ENCODE peak calls at places on chromosome 3, in four cellular contexts. C is stomach; G is CD4-positive, alpha-beta T cell; Z is dorsolateral prefrontal cortex. W is an unnamed sample.

GRCh38 chr3:65181397-65181871 is 493.6 kb upstream of the ADAMTS9 start:
- DNase-seq in Z (no peak), G (no peak), C (no peak), W (no peak)

GRCh38 chr3:82055792-82056191 is 294.3 kb upstream of the GBE1 start:
- DNase-seq in Z (no peak), C (no peak), G (no peak), W (no peak)

GRCh38 chr3:116394365-116394764 is 50.9 kb downstream of the LSAMP start:
- DNase-seq in Z (no peak), G (no peak), C (no peak), W (no peak)

GRCh38 chr3:46383211-46383945 is 12.6 kb downstream of the CCR5 start:
- DNase-seq in G (no peak), C (peak), Z (no peak), W (no peak)

GRCh38 chr3:99523446-99523845 is 114.9 kb upstream of the COL8A1 start:
- DNase-seq in Z (no peak), C (no peak), G (no peak), W (no peak)

GRCh38 chr3:38016410-38016809 is 13.0 kb downstream of the PLCD1 start:
- DNase-seq in G (no peak), C (no peak), Z (no peak), W (no peak)

GRCh38 chr3:56989434-56990294 is 70.8 kb upstream of the SPATA12 start:
- DNase-seq in Z (no peak), C (peak), G (no peak), W (no peak)

GRCh38 chr3:138332472-138333073 is 2.9 kb upstream of the NME9 start:
- DNase-seq in C (no peak), Z (no peak), G (no peak), W (no peak)

GRCh38 chr3:69012836-69013255 is 638 bp downstream of the EOGT start:
- DNase-seq in C (peak), Z (peak), G (peak), W (no peak)

GRCh38 chr3:160130950-160131349 is 94.3 kb upstream of the C3orf80 start:
- DNase-seq in C (no peak), G (no peak), Z (no peak), W (no peak)

GRCh38 chr3:147130461-147130860 is 275.9 kb downstream of the ZIC4 start:
- DNase-seq in Z (no peak), C (no peak), G (no peak), W (no peak)

GRCh38 chr3:133881492-133881891 is 14.2 kb downstream of the RAB6B start:
- DNase-seq in Z (no peak), G (no peak), C (no peak), W (no peak)

GRCh38 chr3:72120806-72121778 is 336.1 kb upstream of the PROK2 start:
- DNase-seq in Z (no peak), G (no peak), C (no peak), W (no peak)

GRCh38 chr3:54146383-54147239 is 24.3 kb downstream of the CACNA2D3 start:
- DNase-seq in G (no peak), Z (peak), C (peak), W (peak)

GRCh38 chr3:71652786-71653419 is 69.4 kb upstream of the FOXP1 start:
- DNase-seq in G (no peak), C (peak), Z (peak), W (no peak)

GRCh38 chr3:53581671-53582070 is 87.3 kb downstream of the CACNA1D start:
- DNase-seq in G (no peak), Z (no peak), C (no peak), W (no peak)

GRCh38 chr3:132433121-132433520 is 15.8 kb downstream of the DNAJC13 start:
- DNase-seq in Z (no peak), G (no peak), C (no peak), W (no peak)

GRCh38 chr3:47420511-47421484 is 40.0 kb downstream of the PTPN23 start:
- DNase-seq in Z (peak), G (peak), C (peak), W (peak)

GRCh38 chr3:53109190-53109589 is 21.0 kb downstream of the RFT1 start:
- DNase-seq in C (no peak), Z (no peak), G (no peak), W (peak)

GRCh38 chr3:188196232-188196990 is 42.5 kb downstream of the LPP start:
- DNase-seq in G (no peak), C (no peak), Z (no peak), W (no peak)

GRCh38 chr3:124174463-124174862 is 182.5 kb upstream of the ROPN1 start:
- DNase-seq in Z (no peak), C (no peak), G (no peak), W (no peak)

GRCh38 chr3:124178531-124178930 is 186.6 kb upstream of the ROPN1 start:
- DNase-seq in G (no peak), C (no peak), Z (no peak), W (no peak)

GRCh38 chr3:124172846-124173245 is 180.9 kb upstream of the ROPN1 start:
- DNase-seq in Z (no peak), G (no peak), C (no peak), W (no peak)

GRCh38 chr3:124174910-124175874 is 183.3 kb upstream of the ROPN1 start:
- DNase-seq in Z (no peak), C (no peak), G (no peak), W (no peak)

DNA sequence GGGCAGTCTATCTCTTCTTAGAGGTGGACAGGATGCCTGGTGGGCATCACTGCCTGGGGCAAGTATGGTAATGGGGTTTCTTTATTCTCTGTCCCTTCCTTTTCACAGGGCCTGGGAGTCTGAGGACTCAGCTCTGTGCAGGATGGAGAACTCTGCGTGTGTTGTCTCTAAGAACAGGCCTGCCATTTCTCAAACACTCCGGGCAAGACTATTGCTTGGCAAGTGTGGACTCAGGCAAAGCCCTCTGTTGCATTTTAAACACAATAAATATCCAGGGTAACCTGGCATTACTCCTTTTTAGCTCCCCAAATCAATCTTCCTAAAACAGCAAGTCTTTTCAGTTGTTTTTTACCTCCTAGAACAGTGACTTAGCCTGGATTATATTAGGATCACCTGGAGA is 185.1 kb upstream of the ROPN1 start:
- DNase-seq in Z (no peak), C (no peak), G (no peak), W (no peak)
- H3K27ac ChIP-seq in Z (no peak), C (peak), G (no peak), W (no peak)

GRCh38 chr3:144590854-144591253 is 619.2 kb downstream of the DIPK2A start:
- DNase-seq in G (no peak), Z (no peak), C (no peak), W (no peak)
- H3K27ac ChIP-seq in G (no peak), Z (no peak), C (no peak), W (no peak)

DNA sequence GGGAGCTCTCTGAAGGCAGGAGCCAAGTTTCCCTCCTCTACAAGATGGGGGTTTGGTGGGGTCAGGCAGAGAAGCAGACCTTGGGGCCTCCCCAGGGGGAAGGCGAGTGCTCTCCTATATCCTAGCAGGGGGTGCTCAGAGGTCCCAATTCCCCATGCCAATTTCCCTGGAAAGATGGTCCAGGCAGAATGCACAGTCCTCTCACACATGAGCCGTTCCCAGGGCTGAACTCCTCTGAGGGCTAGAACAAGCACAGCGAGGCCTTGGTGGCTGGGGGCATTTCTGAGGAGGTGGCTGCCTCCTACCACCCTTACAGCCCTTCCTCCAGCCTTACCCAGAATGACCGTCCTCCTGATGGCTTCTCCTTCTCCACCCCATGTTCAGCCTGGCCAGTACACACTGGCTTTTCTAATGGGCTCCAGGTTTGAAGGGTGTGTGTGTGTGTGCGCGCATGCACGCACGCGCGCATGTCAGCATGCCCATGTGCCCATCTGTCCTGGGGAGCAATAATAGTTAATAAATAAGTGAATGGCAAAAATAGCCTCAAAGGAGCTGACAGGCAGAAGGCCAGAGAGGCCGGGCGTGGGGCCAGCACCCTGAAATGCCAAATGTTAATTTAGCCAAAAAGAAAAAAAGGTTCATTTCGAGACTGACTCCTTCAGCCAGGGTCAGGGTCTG is 24.4 kb downstream of the ADCY5 start:
- DNase-seq in G (no peak), Z (peak), C (no peak), W (no peak)
- H3K27ac ChIP-seq in G (no peak), Z (peak), C (peak), W (peak)

GRCh38 chr3:120157681-120158080 is 63.4 kb upstream of the GSK3B start:
- DNase-seq in C (no peak), Z (no peak), G (no peak), W (no peak)

GRCh38 chr3:120155108-120155507 is 60.9 kb upstream of the GSK3B start:
- DNase-seq in G (no peak), Z (no peak), C (no peak), W (no peak)

GRCh38 chr3:120153294-120153693 is 59.0 kb upstream of the GSK3B start:
- DNase-seq in Z (no peak), C (no peak), G (no peak), W (no peak)

GRCh38 chr3:120160050-120160449 is 65.8 kb upstream of the GSK3B start:
- DNase-seq in C (peak), Z (no peak), G (no peak), W (no peak)

GRCh38 chr3:120157113-120157512 is 62.9 kb upstream of the GSK3B start:
- DNase-seq in Z (no peak), C (no peak), G (no peak), W (no peak)
- H3K27ac ChIP-seq in Z (no peak), C (no peak), G (no peak), W (no peak)

GRCh38 chr3:185330238-185330637 is 32.7 kb upstream of the MAP3K13 start:
- DNase-seq in G (no peak), C (no peak), Z (no peak), W (no peak)
- H3K27ac ChIP-seq in G (no peak), C (peak), Z (no peak), W (no peak)

W was measured in caudate nucleus.